ENCODE peak calls at places on chromosomes 11 and 22, in four cellular contexts. V, U, M and R are unnamed samples.

GRCh38 chr11:36229091-36229490 is 60.1 kb downstream of the COMMD9 start:
- DNase-seq in U (no peak), V (no peak), M (no peak), R (no peak)

GRCh38 chr11:1717745-1718144 is 20.8 kb downstream of the KRTAP5-6 start:
- DNase-seq in U (no peak), V (no peak), M (no peak), R (no peak)

GRCh38 chr22:26134654-26135330 is 34.5 kb upstream of the SEZ6L start:
- DNase-seq in M (no peak), V (no peak), U (peak; percentile 58), R (peak; percentile 6)

GRCh38 chr11:17767301-17767885 is 32.8 kb downstream of the KCNC1 start:
- DNase-seq in M (no peak), U (no peak), V (no peak), R (no peak)

GRCh38 chr11:68751331-68751856 is at the start of gene TESMIN:
- DNase-seq in V (peak; percentile 99), U (peak; percentile 99), M (peak; percentile 34), R (peak; percentile 64)

GRCh38 chr11:82718307-82718706 is 15.4 kb downstream of the FAM181B start:
- DNase-seq in M (no peak), U (peak; percentile 54), V (peak; percentile 41), R (peak; percentile 19)

GRCh38 chr11:95345651-95346050 is 114.6 kb upstream of the SESN3 start:
- DNase-seq in U (no peak), V (no peak), M (no peak), R (no peak)

GRCh38 chr11:119928047-119928446 is 199.0 kb upstream of the NECTIN1 start:
- DNase-seq in V (peak; percentile 14), M (no peak), U (no peak), R (no peak)

GRCh38 chr11:73478737-73479347 is 102.6 kb downstream of the RELT start:
- DNase-seq in U (no peak), M (no peak), V (peak; percentile 32), R (peak; percentile 26)

GRCh38 chr11:27241316-27242122 is 121.5 kb downstream of the CCDC34 start:
- DNase-seq in M (no peak), V (no peak), U (no peak), R (no peak)

DNA sequence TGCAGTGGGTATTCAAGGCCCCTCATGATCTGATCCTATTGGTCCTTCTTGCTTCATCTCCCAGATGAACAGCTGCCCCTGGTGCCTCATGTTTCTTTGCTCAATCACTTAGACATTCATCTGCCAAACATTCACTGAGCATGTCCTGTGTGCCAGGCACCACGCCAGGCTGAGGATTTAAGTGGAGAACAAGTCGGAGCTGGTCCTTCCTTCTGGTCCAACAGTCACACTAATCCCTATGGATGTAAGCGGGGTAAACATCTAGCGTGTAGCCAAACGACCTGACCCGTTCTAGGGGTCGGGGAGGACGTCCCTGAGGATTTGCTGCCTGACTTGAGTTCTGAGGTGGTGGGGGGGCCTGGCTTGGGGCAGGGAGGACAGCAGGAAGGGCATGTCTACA is 21.9 kb downstream of the ZMAT5 start:
- DNase-seq in U (no peak), V (no peak), M (no peak), R (no peak)
- TF ChIP-seq JUND in U (no peak), V (no peak), M (no peak), R (no peak)

DNA sequence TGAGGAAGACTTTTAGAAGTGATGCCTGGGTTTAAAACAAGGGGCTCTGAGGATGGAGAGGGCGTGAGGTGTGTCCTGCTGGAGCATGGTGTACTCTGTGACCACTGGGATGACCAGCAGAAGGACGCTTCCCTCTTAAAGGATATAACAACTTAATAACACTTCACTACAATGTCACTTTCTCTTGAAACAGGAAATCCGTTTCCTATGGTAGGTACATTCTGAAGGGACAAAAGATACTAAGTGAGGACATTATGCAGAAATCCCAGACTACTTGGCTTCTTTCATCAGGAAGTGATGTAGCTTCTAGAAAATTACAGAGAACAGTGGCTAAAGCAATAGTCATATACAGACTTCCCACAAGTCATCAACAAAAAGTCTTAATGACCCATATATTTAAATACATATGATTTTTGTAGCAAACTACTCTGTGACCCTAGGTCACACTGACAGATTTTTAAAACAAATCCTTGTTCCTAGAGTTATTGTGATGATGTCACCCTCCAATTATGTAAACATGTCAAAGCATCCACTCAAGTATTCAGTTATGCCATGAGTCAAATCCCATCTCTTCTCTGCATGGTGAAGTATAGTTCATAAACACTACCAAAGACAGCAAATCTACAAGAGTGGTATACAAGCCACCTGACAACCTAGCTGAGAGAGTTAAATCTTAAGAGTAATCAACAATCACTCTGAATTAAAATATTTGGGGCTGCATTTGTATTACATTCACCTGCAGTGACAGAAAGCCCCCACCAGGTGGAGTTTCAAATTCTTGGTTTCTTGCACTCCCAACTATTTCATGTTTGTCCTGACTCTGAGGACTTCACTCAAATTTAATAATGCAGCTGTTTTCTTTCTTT is 32.8 kb downstream of the PITPNB start:
- DNase-seq in V (peak; percentile 26), U (peak; percentile 57), M (no peak), R (peak; percentile 8)
- TF ChIP-seq YY1 in V (no peak), U (no peak), M (no peak), R (no peak)

DNA sequence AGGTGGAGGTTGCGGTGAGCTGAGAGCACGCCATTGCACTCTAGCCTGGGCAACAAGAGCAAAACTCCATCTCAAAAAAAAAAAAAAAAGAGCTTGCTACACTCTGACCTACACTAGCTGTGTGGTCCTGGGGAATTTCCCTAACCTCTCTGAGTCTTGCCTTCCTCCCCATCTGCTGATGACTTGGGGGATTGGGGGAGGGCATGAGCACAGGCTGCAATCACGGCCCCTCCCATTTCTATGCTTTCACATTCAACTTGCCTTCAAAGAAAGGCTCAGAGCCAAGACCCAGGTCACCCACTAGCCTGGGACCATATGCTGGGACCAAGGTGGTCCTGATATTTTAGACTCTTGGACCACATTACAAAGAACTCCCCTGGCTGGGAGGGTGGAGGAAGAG is 39.8 kb upstream of the TEF start:
- DNase-seq in M (peak; percentile 13), U (no peak), V (no peak), R (no peak)
- TF ChIP-seq JUND in M (no peak), U (no peak), V (no peak), R (no peak)

GRCh38 chr22:49532831-49533802 is 294.6 kb downstream of the BRD1 start:
- DNase-seq in M (no peak), V (no peak), U (no peak), R (no peak)
- TF ChIP-seq YY1 in M (no peak), V (no peak), U (no peak), R (no peak)

DNA sequence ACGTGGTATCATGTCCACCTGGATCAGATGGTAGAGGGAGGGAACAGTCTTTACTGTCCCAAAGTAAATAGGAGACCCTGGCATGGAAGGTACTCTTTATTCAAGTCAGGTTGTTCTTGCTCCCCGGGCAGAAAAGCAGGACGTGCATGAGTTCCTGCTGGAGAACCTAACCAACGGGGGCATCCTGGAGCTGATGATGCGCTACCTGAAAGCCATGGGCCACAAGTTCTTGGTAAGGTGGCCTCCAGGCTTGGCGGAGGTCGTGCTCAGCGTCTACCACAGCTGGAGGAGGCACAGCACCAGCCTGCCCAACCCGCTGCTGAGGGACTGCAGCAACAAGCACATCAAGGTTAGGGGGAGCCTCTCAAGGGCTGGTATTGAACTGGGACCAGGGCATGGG is 48.7 kb downstream of the CABIN1 start:
- DNase-seq in V (no peak), U (no peak), M (no peak), R (no peak)
- TF ChIP-seq JUND in V (no peak), U (no peak), M (no peak), R (no peak)

GRCh38 chr11:72308226-72309073 is 64.5 kb upstream of the PHOX2A start:
- DNase-seq in M (no peak), V (peak; percentile 15), U (no peak), R (no peak)
- TF ChIP-seq YY1 in M (no peak), V (no peak), U (no peak), R (no peak)